ENCODE peak calls at places on chromosome 1, in six cellular contexts. One of them, this sample, is unnamed.

GRCh38 chr1:182035097-182035770 is 26.3 kb downstream of the ZNF648 start:
- DNase-seq in HTR-8/SVneo: no peak
- DNase-seq in brain pericyte: no peak
- DNase-seq in AG09309: no peak
- DNase-seq in substantia nigra: no peak
- DNase-seq in ovary: no peak
- DNase-seq in this sample: no peak

GRCh38 chr1:36109041-36109679 is 15.9 kb downstream of the COL8A2 start:
- DNase-seq in HTR-8/SVneo: peak; percentile 81
- DNase-seq in brain pericyte: no peak
- DNase-seq in AG09309: peak; percentile 69
- DNase-seq in substantia nigra: no peak
- DNase-seq in ovary: no peak
- DNase-seq in this sample: no peak

GRCh38 chr1:184437306-184437705 is 50.5 kb downstream of the C1orf21 start:
- DNase-seq in HTR-8/SVneo: no peak
- DNase-seq in brain pericyte: no peak
- DNase-seq in AG09309: no peak
- DNase-seq in substantia nigra: no peak
- DNase-seq in ovary: no peak
- DNase-seq in this sample: no peak

GRCh38 chr1:150194381-150195031 is 41.4 kb downstream of the ANP32E start:
- DNase-seq in HTR-8/SVneo: no peak
- DNase-seq in brain pericyte: no peak
- DNase-seq in AG09309: peak; percentile 23
- DNase-seq in substantia nigra: no peak
- DNase-seq in ovary: no peak
- DNase-seq in this sample: peak; percentile 64

GRCh38 chr1:94156226-94156625 is 35.3 kb upstream of the ABCA4 start:
- DNase-seq in HTR-8/SVneo: no peak
- DNase-seq in brain pericyte: no peak
- DNase-seq in AG09309: peak; percentile 74
- DNase-seq in substantia nigra: no peak
- DNase-seq in ovary: no peak
- DNase-seq in this sample: no peak

GRCh38 chr1:201311356-201312011 is 28.2 kb downstream of the PKP1 start:
- DNase-seq in HTR-8/SVneo: no peak
- DNase-seq in brain pericyte: no peak
- DNase-seq in AG09309: no peak
- DNase-seq in substantia nigra: no peak
- DNase-seq in ovary: no peak
- DNase-seq in this sample: no peak

GRCh38 chr1:39268906-39269305 is 64.4 kb downstream of the MACF1 start:
- DNase-seq in HTR-8/SVneo: peak; percentile 11
- DNase-seq in brain pericyte: no peak
- DNase-seq in AG09309: no peak
- DNase-seq in substantia nigra: no peak
- DNase-seq in ovary: no peak
- DNase-seq in this sample: no peak

GRCh38 chr1:231553320-231553719 is 24.9 kb downstream of the TSNAX start:
- DNase-seq in HTR-8/SVneo: no peak
- DNase-seq in brain pericyte: no peak
- DNase-seq in AG09309: no peak
- DNase-seq in substantia nigra: no peak
- DNase-seq in ovary: no peak
- DNase-seq in this sample: no peak

GRCh38 chr1:32998009-32998555 is 33.5 kb upstream of the RNF19B start:
- DNase-seq in HTR-8/SVneo: no peak
- DNase-seq in brain pericyte: no peak
- DNase-seq in AG09309: no peak
- DNase-seq in substantia nigra: no peak
- DNase-seq in ovary: no peak
- DNase-seq in this sample: no peak

GRCh38 chr1:117210831-117211261 is at the start of gene VTCN1:
- DNase-seq in HTR-8/SVneo: no peak
- DNase-seq in brain pericyte: no peak
- DNase-seq in AG09309: no peak
- DNase-seq in substantia nigra: no peak
- DNase-seq in ovary: no peak
- DNase-seq in this sample: no peak

GRCh38 chr1:42167611-42168396 is 3.3 kb upstream of the GUCA2A start:
- DNase-seq in HTR-8/SVneo: no peak
- DNase-seq in brain pericyte: no peak
- DNase-seq in AG09309: no peak
- DNase-seq in substantia nigra: no peak
- DNase-seq in ovary: no peak
- DNase-seq in this sample: no peak

GRCh38 chr1:37630426-37631038 is 4.2 kb downstream of the RSPO1 start:
- DNase-seq in HTR-8/SVneo: no peak
- DNase-seq in brain pericyte: no peak
- DNase-seq in AG09309: no peak
- DNase-seq in substantia nigra: no peak
- DNase-seq in ovary: peak; percentile 17
- DNase-seq in this sample: no peak

GRCh38 chr1:216237927-216238550 is 185.2 kb downstream of the USH2A start:
- DNase-seq in HTR-8/SVneo: no peak
- DNase-seq in brain pericyte: no peak
- DNase-seq in AG09309: no peak
- DNase-seq in substantia nigra: no peak
- DNase-seq in ovary: no peak
- DNase-seq in this sample: no peak

GRCh38 chr1:98072047-98072446 is 151.2 kb upstream of the DPYD start:
- DNase-seq in HTR-8/SVneo: no peak
- DNase-seq in brain pericyte: no peak
- DNase-seq in AG09309: no peak
- DNase-seq in substantia nigra: no peak
- DNase-seq in ovary: no peak
- DNase-seq in this sample: no peak

This sample was measured in AG04449.